ENCODE peak calls at places on chromosomes 12 and 14, in ten cellular contexts. B is NCI-H1417, T is hippocampal formation, K is ACHN, G is KG1, J is H9, W is fibroblast of the aortic adventitia, F is AML-193, H is cerebellum, R is uterus. P is an unnamed sample.

GRCh38 chr14:63896278-63896720 is 43.5 kb downstream of the SYNE2 start:
- DNase-seq in B (peak), T (no peak), K (peak), G (no peak), J (no peak), W (peak), F (no peak), H (no peak), R (peak), P (no peak)

GRCh38 chr12:93918900-93919299 is 229.5 kb upstream of the PLXNC1 start:
- DNase-seq in B (no peak), T (no peak), K (no peak), G (no peak), J (no peak), W (no peak), F (no peak), H (no peak), R (no peak), P (no peak)

GRCh38 chr14:96623676-96624484 is 121.7 kb downstream of the PAPOLA start:
- DNase-seq in B (no peak), T (no peak), K (no peak), G (no peak), J (peak), W (no peak), F (no peak), H (no peak), R (no peak), P (no peak)

GRCh38 chr12:109961612-109962011 is 34.6 kb downstream of the GIT2 start:
- DNase-seq in B (no peak), T (no peak), K (peak), G (no peak), J (no peak), W (no peak), F (no peak), H (no peak), R (no peak), P (no peak)

GRCh38 chr14:64806862-64807495 is 72.7 kb downstream of the SPTB start:
- DNase-seq in B (no peak), T (no peak), K (no peak), G (no peak), J (no peak), W (no peak), F (no peak), H (no peak), R (no peak), P (no peak)

GRCh38 chr14:26960049-26960688 is 362.3 kb upstream of the NOVA1 start:
- DNase-seq in B (peak), T (no peak), K (no peak), G (no peak), J (no peak), W (no peak), F (no peak), H (no peak), R (no peak), P (no peak)

GRCh38 chr14:30295980-30296379 is 263.0 kb upstream of the G2E3 start:
- DNase-seq in B (peak), T (no peak), K (no peak), G (no peak), J (no peak), W (no peak), F (no peak), H (no peak), R (no peak), P (no peak)

GRCh38 chr14:72708708-72709475 is 185.0 kb downstream of the DPF3 start:
- DNase-seq in B (peak), T (peak), K (no peak), G (no peak), J (peak), W (no peak), F (no peak), H (no peak), R (no peak), P (peak)

GRCh38 chr12:76003263-76003640 is 28.3 kb downstream of the PHLDA1 start:
- DNase-seq in B (no peak), T (no peak), K (no peak), G (no peak), J (no peak), W (no peak), F (no peak), H (no peak), R (no peak), P (no peak)

GRCh38 chr14:91419044-91419397 is 1.4 kb upstream of the CCDC88C start:
- DNase-seq in B (no peak), T (no peak), K (no peak), G (no peak), J (no peak), W (no peak), F (no peak), H (no peak), R (no peak), P (no peak)

GRCh38 chr12:98812225-98812624 is 167.1 kb downstream of the APAF1 start:
- DNase-seq in B (peak), T (no peak), K (no peak), G (no peak), J (no peak), W (no peak), F (no peak), H (no peak), R (no peak), P (no peak)

GRCh38 chr12:6536894-6537579 is 2.7 kb downstream of the GAPDH start:
- DNase-seq in B (peak), T (no peak), K (no peak), G (no peak), J (peak), W (peak), F (no peak), H (no peak), R (no peak), P (no peak)

GRCh38 chr12:108724054-108724889 is 7.0 kb downstream of the CORO1C start:
- DNase-seq in B (no peak), T (no peak), K (peak), G (no peak), J (peak), W (no peak), F (peak), H (no peak), R (no peak), P (no peak)

GRCh38 chr14:65877631-65878030 is 465.1 kb downstream of the FUT8 start:
- DNase-seq in B (no peak), T (no peak), K (no peak), G (no peak), J (no peak), W (no peak), F (no peak), H (no peak), R (no peak), P (no peak)

GRCh38 chr14:95935228-95935822 is 58.7 kb downstream of the TUNAR start:
- DNase-seq in B (no peak), T (no peak), K (peak), G (no peak), J (peak), W (peak), F (no peak), H (no peak), R (no peak), P (no peak)

GRCh38 chr14:22980672-22981089 is 1.7 kb downstream of the AJUBA start:
- DNase-seq in B (no peak), T (no peak), K (peak), G (no peak), J (peak), W (peak), F (no peak), H (no peak), R (peak), P (no peak)

GRCh38 chr12:56361487-56362129 is 1.0 kb downstream of the APOF start:
- DNase-seq in B (no peak), T (no peak), K (no peak), G (no peak), J (no peak), W (no peak), F (no peak), H (no peak), R (no peak), P (no peak)

GRCh38 chr12:131783915-131784541 is 44.2 kb upstream of the MMP17 start:
- DNase-seq in B (no peak), T (no peak), K (peak), G (no peak), J (peak), W (peak), F (no peak), H (no peak), R (no peak), P (no peak)

GRCh38 chr12:61502179-61502578 is 758.0 kb upstream of the USP15 start:
- DNase-seq in B (no peak), T (no peak), K (no peak), G (no peak), J (no peak), W (no peak), F (no peak), H (no peak), R (no peak), P (no peak)

GRCh38 chr14:38546932-38547551 is 291.1 kb upstream of the CLEC14A start:
- DNase-seq in B (no peak), T (no peak), K (no peak), G (no peak), J (no peak), W (no peak), F (no peak), H (no peak), R (no peak), P (no peak)

GRCh38 chr12:93319523-93320045 is 58.1 kb upstream of the NUDT4 start:
- DNase-seq in B (no peak), T (no peak), K (no peak), G (no peak), J (no peak), W (no peak), F (no peak), H (no peak), R (no peak), P (no peak)

GRCh38 chr12:14775652-14776020 is 27.6 kb downstream of the WBP11 start:
- DNase-seq in B (no peak), T (no peak), K (peak), G (no peak), J (no peak), W (no peak), F (peak), H (no peak), R (no peak), P (no peak)

GRCh38 chr12:113261847-113262470 is 40.7 kb downstream of the TPCN1 start:
- DNase-seq in B (no peak), T (no peak), K (no peak), G (no peak), J (no peak), W (no peak), F (peak), H (no peak), R (no peak), P (no peak)

GRCh38 chr12:58358369-58358768 is 417.0 kb downstream of the ATP23 start:
- DNase-seq in B (no peak), T (no peak), K (no peak), G (no peak), J (no peak), W (no peak), F (no peak), H (no peak), R (no peak), P (no peak)

GRCh38 chr12:116157845-116158267 is 119.6 kb downstream of the MED13L start:
- DNase-seq in B (peak), T (no peak), K (no peak), G (no peak), J (no peak), W (no peak), F (no peak), H (no peak), R (no peak), P (no peak)

GRCh38 chr12:94169495-94169894 is 21.1 kb downstream of the PLXNC1 start:
- DNase-seq in B (no peak), T (no peak), K (no peak), G (no peak), J (no peak), W (no peak), F (no peak), H (no peak), R (no peak), P (no peak)

GRCh38 chr12:29844667-29845066 is 60.9 kb upstream of the TMTC1 start:
- DNase-seq in B (no peak), T (no peak), K (no peak), G (no peak), J (no peak), W (peak), F (no peak), H (no peak), R (no peak), P (no peak)

GRCh38 chr14:101932668-101933067 is 31.7 kb upstream of the DYNC1H1 start:
- DNase-seq in B (no peak), T (no peak), K (no peak), G (no peak), J (no peak), W (no peak), F (no peak), H (no peak), R (no peak), P (no peak)

GRCh38 chr12:115035536-115036107 is 351.6 kb upstream of the TBX3 start:
- DNase-seq in B (no peak), T (no peak), K (no peak), G (no peak), J (peak), W (no peak), F (no peak), H (no peak), R (no peak), P (no peak)

GRCh38 chr14:52313493-52313881 is 625 bp upstream of the PTGER2 start:
- DNase-seq in B (no peak), T (no peak), K (no peak), G (no peak), J (no peak), W (peak), F (peak), H (no peak), R (no peak), P (no peak)

P was measured in frontal cortex.